ENCODE peak calls at places on chromosomes 1 and 21, in seven cellular contexts. N is neural progenitor cell, S is A549, K is IMR-90, D is mammary epithelial cell, F is keratinocyte, P is fibroblast of lung. W is an unnamed sample.

GRCh38 chr1:21641967-21642366 is 27.2 kb downstream of the RAP1GAP start:
- DNase-seq in P (no peak), D (no peak), S (no peak), K (no peak), N (no peak), F (no peak), W (no peak)

GRCh38 chr1:104125935-104126334 is 376.2 kb downstream of the AMY1C start:
- DNase-seq in N (no peak), F (no peak), P (no peak), D (no peak), S (no peak), K (no peak), W (no peak)

GRCh38 chr1:54081306-54082270 is 28.2 kb downstream of the TCEANC2 start:
- DNase-seq in S (peak; percentile 50), N (peak; percentile 90), F (peak; percentile 71), K (peak; percentile 67), D (peak; percentile 72), P (peak; percentile 66), W (peak; percentile 72)

GRCh38 chr1:69524010-69524409 is 43.7 kb upstream of the LRRC7 start:
- DNase-seq in P (peak; percentile 31), F (no peak), D (peak; percentile 36), N (no peak), K (peak; percentile 46), S (no peak), W (peak; percentile 53)

GRCh38 chr1:236173174-236173767 is 30.9 kb downstream of the GPR137B start:
- DNase-seq in S (no peak), K (no peak), P (no peak), N (peak; percentile 63), F (no peak), D (no peak), W (no peak)

GRCh38 chr1:47765236-47765635 is 231.9 kb downstream of the TRABD2B start:
- DNase-seq in S (no peak), P (no peak), D (no peak), K (no peak), N (peak; percentile 16), F (no peak), W (no peak)

GRCh38 chr1:233614173-233614742 is 352 bp downstream of the KCNK1 start:
- DNase-seq in K (peak; percentile 19), F (no peak), N (peak; percentile 55), D (peak; percentile 70), P (peak; percentile 32), S (peak; percentile 47), W (peak; percentile 8)

GRCh38 chr1:238063454-238063853 is 172.7 kb upstream of the ZP4 start:
- DNase-seq in K (peak; percentile 55), S (no peak), D (peak; percentile 90), P (peak; percentile 36), N (no peak), F (peak; percentile 88), W (peak; percentile 17)

GRCh38 chr1:55311057-55311631 is 96.0 kb upstream of the USP24 start:
- DNase-seq in F (no peak), P (peak; percentile 57), D (no peak), N (no peak), S (peak; percentile 9), K (peak; percentile 46), W (no peak)

GRCh38 chr1:197099444-197099843 is 32.4 kb upstream of the F13B start:
- DNase-seq in K (no peak), D (no peak), N (no peak), P (no peak), S (no peak), F (no peak), W (no peak)

GRCh38 chr21:44909719-44910118 is 11.0 kb downstream of the ITGB2 start:
- DNase-seq in F (no peak), D (no peak), K (no peak), P (no peak), S (no peak), N (no peak), W (no peak)

GRCh38 chr1:210132582-210132981 is 100.0 kb upstream of the SERTAD4 start:
- DNase-seq in K (peak; percentile 40), N (peak; percentile 66), F (no peak), P (peak; percentile 55), D (peak; percentile 11), S (no peak), W (peak; percentile 52)

GRCh38 chr1:89806612-89807011 is 14.2 kb upstream of the LRRC8D start:
- DNase-seq in D (no peak), N (no peak), F (no peak), K (no peak), S (no peak), P (no peak), W (no peak)

GRCh38 chr1:63843010-63843409 is 69.2 kb downstream of the ROR1 start:
- DNase-seq in D (no peak), F (no peak), S (no peak), P (no peak), N (no peak), K (no peak), W (no peak)

GRCh38 chr1:163308811-163309210 is 12.9 kb upstream of the NUF2 start:
- DNase-seq in S (no peak), P (no peak), K (peak; percentile 72), F (no peak), D (no peak), N (no peak), W (no peak)

GRCh38 chr1:31531177-31532000 is 44.9 kb upstream of the TINAGL1 start:
- DNase-seq in F (no peak), P (peak; percentile 74), N (no peak), S (no peak), D (peak; percentile 76), K (peak; percentile 70), W (peak; percentile 81)

GRCh38 chr21:27704567-27705166 is 737.8 kb upstream of the ADAMTS5 start:
- DNase-seq in P (no peak), F (no peak), N (no peak), K (no peak), D (no peak), S (no peak), W (no peak)

GRCh38 chr1:9539829-9540550 is 725 bp downstream of the SLC25A33 start:
- DNase-seq in F (no peak), P (peak; percentile 46), K (peak; percentile 21), D (peak; percentile 30), S (peak; percentile 46), N (peak; percentile 82), W (peak; percentile 76)

GRCh38 chr21:33018707-33019455 is 6.9 kb upstream of the OLIG2 start:
- DNase-seq in P (no peak), D (no peak), K (no peak), N (no peak), S (no peak), F (no peak), W (no peak)

GRCh38 chr21:33020558-33021100 is 5.1 kb upstream of the OLIG2 start:
- DNase-seq in F (no peak), S (no peak), K (no peak), P (no peak), D (no peak), N (no peak), W (no peak)

GRCh38 chr21:33019516-33019884 is 6.2 kb upstream of the OLIG2 start:
- DNase-seq in S (no peak), K (no peak), D (no peak), F (no peak), P (no peak), N (no peak), W (no peak)

GRCh38 chr21:33021150-33021549 is 4.6 kb upstream of the OLIG2 start:
- DNase-seq in P (no peak), D (no peak), N (no peak), K (no peak), F (no peak), S (no peak), W (no peak)

GRCh38 chr21:33019885-33020557 is 5.7 kb upstream of the OLIG2 start:
- DNase-seq in N (peak; percentile 72), K (no peak), S (no peak), P (no peak), D (no peak), F (no peak), W (no peak)
- H3K4me2 ChIP-seq in N (peak overlapping the region; percentile 88), K (no peak overlapping the region), S (no peak overlapping the region), P (no peak overlapping the region), D (peak overlapping the region; percentile 32), F (no peak overlapping the region), W (no peak overlapping the region)

GRCh38 chr1:84245566-84245965 is 55.9 kb upstream of the SAMD13 start:
- DNase-seq in S (no peak), P (no peak), N (no peak), K (no peak), D (no peak), F (no peak), W (peak; percentile 65)
- H3K4me2 ChIP-seq in S (no peak overlapping the region), P (no peak overlapping the region), N (no peak overlapping the region), K (no peak overlapping the region), D (no peak overlapping the region), F (no peak overlapping the region), W (no peak overlapping the region)

DNA sequence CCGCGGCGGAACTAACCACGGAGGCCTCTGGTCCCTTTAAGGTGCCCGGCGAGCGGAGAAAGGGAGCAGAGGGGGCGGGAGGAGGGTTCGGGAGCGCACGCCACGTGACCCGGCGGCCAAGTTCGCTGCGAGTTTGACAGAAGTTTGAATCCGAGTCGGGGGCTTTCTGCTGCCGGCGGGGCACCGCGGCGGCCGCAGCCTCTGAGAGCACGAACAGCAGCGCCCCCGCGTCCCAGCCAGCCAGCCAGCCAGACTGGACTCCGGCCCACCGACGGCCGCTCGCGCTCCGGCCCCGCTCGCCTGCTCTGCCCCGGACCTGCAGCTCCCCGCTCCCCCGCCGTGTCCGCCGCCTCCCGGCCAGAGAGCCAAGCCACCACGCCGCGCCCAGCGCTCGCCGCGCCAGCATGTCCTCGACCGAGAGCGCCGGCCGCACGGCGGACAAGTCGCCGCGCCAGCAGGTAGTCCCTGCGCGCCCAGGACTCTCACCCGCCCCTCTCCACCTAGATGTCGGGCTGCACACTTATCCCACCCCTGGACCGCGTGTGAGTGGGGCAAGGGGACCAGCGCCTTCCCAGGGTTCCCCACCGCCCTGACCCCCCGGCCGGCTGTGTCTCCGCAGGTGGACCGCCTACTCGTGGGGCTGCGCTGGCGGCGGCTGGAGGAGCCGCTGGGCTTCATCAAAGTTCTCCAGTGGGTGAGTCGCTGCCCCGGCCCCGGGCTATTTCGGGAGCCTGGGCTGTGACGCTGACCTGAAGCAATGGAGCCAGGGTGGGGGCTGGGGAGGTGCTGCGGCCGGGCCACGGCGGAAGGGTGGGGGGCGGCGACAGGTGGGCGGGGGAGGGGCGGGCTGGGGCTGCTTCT is at the start of gene SYPL2:
- DNase-seq in D (no peak), K (peak; percentile 12), F (no peak), P (peak; percentile 39), N (peak; percentile 71), S (no peak), W (peak; percentile 30)
- H3K4me2 ChIP-seq in D (peak within 1 kb of the TSS; percentile 79), K (peak within 1 kb of the TSS; percentile 55), F (peak within 1 kb of the TSS; percentile 51), P (peak within 1 kb of the TSS; percentile 62), N (peak within 1 kb of the TSS; percentile 86), S (peak within 1 kb of the TSS; percentile 87), W (peak within 1 kb of the TSS; percentile 76)

GRCh38 chr21:42239973-42240372 is 21.0 kb downstream of the ABCG1 start:
- DNase-seq in P (no peak), D (no peak), F (no peak), N (no peak), S (no peak), K (no peak), W (no peak)

GRCh38 chr21:42239556-42239955 is 20.6 kb downstream of the ABCG1 start:
- DNase-seq in S (no peak), F (no peak), D (no peak), K (no peak), P (no peak), N (no peak), W (no peak)

GRCh38 chr21:42245348-42246185 is 26.6 kb downstream of the ABCG1 start:
- DNase-seq in K (no peak), D (no peak), N (peak; percentile 51), F (no peak), P (no peak), S (no peak), W (no peak)

GRCh38 chr21:42243026-42243425 is 24.1 kb downstream of the ABCG1 start:
- DNase-seq in N (no peak), D (no peak), F (no peak), K (no peak), P (no peak), S (no peak), W (no peak)

GRCh38 chr21:42242611-42243010 is 23.7 kb downstream of the ABCG1 start:
- DNase-seq in F (no peak), S (no peak), K (no peak), D (no peak), P (no peak), N (no peak), W (no peak)
- H3K4me2 ChIP-seq in F (no peak overlapping the region), S (no peak overlapping the region), K (no peak overlapping the region), D (no peak overlapping the region), P (no peak overlapping the region), N (no peak overlapping the region), W (no peak overlapping the region)